ENCODE peak calls at places on chromosomes 5 and 9, in five cellular contexts. One of them, this sample, is unnamed.
A peak's percentile ranks its signal among the peaks of the same experiment; 100 is the strongest.

GRCh38 chr5:80406980-80407734 is 707 bp upstream of the ZFYVE16 start:
- DNase-seq in SJSA1: no peak
- DNase-seq in heart right ventricle: peak; percentile 21
- DNase-seq in spleen: peak; percentile 79
- DNase-seq in mesendoderm: no peak
- DNase-seq in this sample: peak; percentile 26

GRCh38 chr9:70832487-70832886 is 288.9 kb downstream of the TRPM3 start:
- DNase-seq in mesendoderm: no peak
- DNase-seq in spleen: no peak
- DNase-seq in heart right ventricle: no peak
- DNase-seq in SJSA1: no peak
- DNase-seq in this sample: no peak

GRCh38 chr9:72149231-72149975 is at the start of gene GDA:
- DNase-seq in SJSA1: no peak
- DNase-seq in heart right ventricle: no peak
- DNase-seq in mesendoderm: peak; percentile 46
- DNase-seq in spleen: no peak
- DNase-seq in this sample: no peak

GRCh38 chr5:173326501-173326960 is 1.7 kb downstream of the STC2 start:
- DNase-seq in mesendoderm: peak; percentile 31
- DNase-seq in SJSA1: peak; percentile 94
- DNase-seq in heart right ventricle: no peak
- DNase-seq in spleen: peak; percentile 44
- DNase-seq in this sample: peak; percentile 52

GRCh38 chr5:27353540-27353939 is 315.2 kb upstream of the CDH9 start:
- DNase-seq in heart right ventricle: no peak
- DNase-seq in spleen: no peak
- DNase-seq in SJSA1: no peak
- DNase-seq in mesendoderm: no peak
- DNase-seq in this sample: no peak

GRCh38 chr5:132779961-132780360 is 2.9 kb upstream of the SEPTIN8 start:
- DNase-seq in spleen: no peak
- DNase-seq in SJSA1: no peak
- DNase-seq in heart right ventricle: no peak
- DNase-seq in mesendoderm: no peak
- DNase-seq in this sample: no peak

GRCh38 chr5:124867064-124867707 is 120.7 kb upstream of the ZNF608 start:
- DNase-seq in SJSA1: no peak
- DNase-seq in mesendoderm: peak; percentile 21
- DNase-seq in spleen: no peak
- DNase-seq in heart right ventricle: no peak
- DNase-seq in this sample: peak; percentile 64

GRCh38 chr9:76866689-76867088 is 39.2 kb downstream of the PRUNE2 start:
- DNase-seq in heart right ventricle: no peak
- DNase-seq in mesendoderm: peak; percentile 36
- DNase-seq in spleen: no peak
- DNase-seq in SJSA1: peak; percentile 78
- DNase-seq in this sample: peak; percentile 84

GRCh38 chr5:142924135-142924883 is 154.1 kb downstream of the ARHGAP26 start:
- DNase-seq in mesendoderm: no peak
- DNase-seq in SJSA1: no peak
- DNase-seq in heart right ventricle: no peak
- DNase-seq in spleen: no peak
- DNase-seq in this sample: no peak

GRCh38 chr9:18710089-18710488 is 236.1 kb downstream of the ADAMTSL1 start:
- DNase-seq in spleen: no peak
- DNase-seq in SJSA1: no peak
- DNase-seq in heart right ventricle: no peak
- DNase-seq in mesendoderm: peak; percentile 27
- DNase-seq in this sample: peak; percentile 52

GRCh38 chr5:83564069-83564749 is 92.7 kb downstream of the VCAN start:
- DNase-seq in SJSA1: no peak
- DNase-seq in mesendoderm: peak; percentile 42
- DNase-seq in heart right ventricle: no peak
- DNase-seq in spleen: no peak
- DNase-seq in this sample: no peak

GRCh38 chr9:109972026-109973005 is 192.3 kb downstream of the PALM2AKAP2 start:
- DNase-seq in SJSA1: no peak
- DNase-seq in mesendoderm: peak; percentile 10
- DNase-seq in heart right ventricle: no peak
- DNase-seq in spleen: no peak
- DNase-seq in this sample: no peak

GRCh38 chr9:133103183-133103986 is 17.7 kb downstream of the RALGDS start:
- DNase-seq in mesendoderm: no peak
- DNase-seq in heart right ventricle: peak; percentile 78
- DNase-seq in SJSA1: peak; percentile 71
- DNase-seq in spleen: peak; percentile 92
- DNase-seq in this sample: no peak

GRCh38 chr5:33852327-33852726 is 39.5 kb downstream of the ADAMTS12 start:
- DNase-seq in mesendoderm: no peak
- DNase-seq in SJSA1: no peak
- DNase-seq in spleen: no peak
- DNase-seq in heart right ventricle: no peak
- DNase-seq in this sample: no peak

GRCh38 chr9:85136978-85137377 is 467.4 kb downstream of the NTRK2 start:
- DNase-seq in spleen: no peak
- DNase-seq in SJSA1: no peak
- DNase-seq in heart right ventricle: no peak
- DNase-seq in mesendoderm: no peak
- DNase-seq in this sample: no peak

GRCh38 chr5:170178814-170179213 is 54.0 kb upstream of the C5orf58 start:
- DNase-seq in SJSA1: no peak
- DNase-seq in spleen: no peak
- DNase-seq in mesendoderm: no peak
- DNase-seq in heart right ventricle: no peak
- DNase-seq in this sample: no peak

GRCh38 chr9:121498487-121499176 is 1.0 kb downstream of the GGTA1 start:
- DNase-seq in mesendoderm: peak; percentile 18
- DNase-seq in heart right ventricle: peak; percentile 43
- DNase-seq in spleen: peak; percentile 78
- DNase-seq in SJSA1: no peak
- DNase-seq in this sample: peak; percentile 8

GRCh38 chr9:89766981-89767380 is 162.2 kb downstream of the GADD45G start:
- DNase-seq in SJSA1: no peak
- DNase-seq in mesendoderm: no peak
- DNase-seq in heart right ventricle: no peak
- DNase-seq in spleen: no peak
- DNase-seq in this sample: no peak

GRCh38 chr5:147508711-147509040 is 1.2 kb downstream of the DPYSL3 start:
- DNase-seq in mesendoderm: no peak
- DNase-seq in heart right ventricle: no peak
- DNase-seq in SJSA1: no peak
- DNase-seq in spleen: no peak
- DNase-seq in this sample: no peak
- H3K4me3 ChIP-seq in mesendoderm: peak overlapping the region; percentile 70
- H3K4me3 ChIP-seq in heart right ventricle: peak overlapping the region; percentile 86
- H3K4me3 ChIP-seq in SJSA1: peak overlapping the region; percentile 60
- H3K4me3 ChIP-seq in spleen: peak overlapping the region; percentile 45
- H3K4me3 ChIP-seq in this sample: peak overlapping the region; percentile 63

GRCh38 chr5:45694255-45694834 is 1.8 kb downstream of the HCN1 start:
- DNase-seq in mesendoderm: no peak
- DNase-seq in SJSA1: no peak
- DNase-seq in heart right ventricle: no peak
- DNase-seq in spleen: no peak
- DNase-seq in this sample: no peak
- H3K4me3 ChIP-seq in mesendoderm: no peak overlapping the region
- H3K4me3 ChIP-seq in SJSA1: no peak overlapping the region
- H3K4me3 ChIP-seq in heart right ventricle: no peak overlapping the region
- H3K4me3 ChIP-seq in spleen: no peak overlapping the region
- H3K4me3 ChIP-seq in this sample: no peak overlapping the region

GRCh38 chr5:139481122-139481533 is 1.4 kb downstream of the STING1 start:
- DNase-seq in SJSA1: no peak
- DNase-seq in mesendoderm: no peak
- DNase-seq in heart right ventricle: peak; percentile 49
- DNase-seq in spleen: peak; percentile 78
- DNase-seq in this sample: no peak
- H3K4me3 ChIP-seq in SJSA1: peak overlapping the region; percentile 40
- H3K4me3 ChIP-seq in mesendoderm: no peak overlapping the region
- H3K4me3 ChIP-seq in heart right ventricle: peak overlapping the region; percentile 58
- H3K4me3 ChIP-seq in spleen: peak overlapping the region; percentile 51
- H3K4me3 ChIP-seq in this sample: peak overlapping the region; percentile 60

DNA sequence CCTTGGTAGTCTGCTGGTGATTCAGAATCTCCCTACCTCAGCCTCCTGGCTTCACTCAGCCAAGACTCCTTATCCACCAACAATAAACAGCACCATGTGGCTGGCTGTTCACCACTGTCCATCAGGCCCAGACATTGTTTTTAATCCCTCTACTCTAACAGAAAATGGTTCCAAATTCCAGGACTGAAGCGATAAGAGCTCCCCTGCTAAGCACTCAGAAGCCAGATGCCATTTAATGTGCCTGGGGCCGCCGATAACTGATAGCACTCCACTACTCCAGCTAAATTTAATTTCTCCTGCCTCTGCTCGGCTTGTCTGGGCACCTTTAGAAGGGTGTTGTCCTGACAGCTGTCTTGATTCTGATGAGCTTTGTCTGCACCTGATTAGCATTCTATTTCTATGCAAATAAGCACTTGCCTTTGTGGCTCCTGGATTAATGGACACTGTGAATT is 47.1 kb downstream of the ZNF622 start:
- DNase-seq in heart right ventricle: peak; percentile 24
- DNase-seq in mesendoderm: peak; percentile 73
- DNase-seq in spleen: no peak
- DNase-seq in SJSA1: no peak
- DNase-seq in this sample: no peak
- H3K4me3 ChIP-seq in heart right ventricle: no peak overlapping the region
- H3K4me3 ChIP-seq in mesendoderm: no peak overlapping the region
- H3K4me3 ChIP-seq in spleen: no peak overlapping the region
- H3K4me3 ChIP-seq in SJSA1: no peak overlapping the region
- H3K4me3 ChIP-seq in this sample: no peak overlapping the region

DNA sequence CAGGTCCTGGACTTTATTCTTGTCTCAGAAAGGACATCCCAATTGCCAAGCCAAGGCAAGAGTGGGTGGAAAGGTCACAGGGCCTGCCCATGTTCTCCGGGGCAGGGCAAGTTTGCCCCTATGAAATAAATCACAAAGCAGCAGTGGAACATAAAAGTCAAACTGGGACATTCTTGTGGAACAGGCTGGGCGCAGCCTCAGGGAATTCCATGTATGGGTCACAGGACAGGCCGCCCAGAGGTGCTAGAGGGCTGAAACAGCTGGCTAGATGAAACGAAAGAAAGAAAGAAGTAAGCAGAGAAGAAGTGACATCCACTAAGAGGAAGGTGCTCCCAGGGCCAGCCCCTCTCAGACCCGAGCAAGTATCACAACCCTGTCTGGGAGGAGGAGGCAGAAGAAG is 219.1 kb upstream of the NFIL3 start:
- DNase-seq in SJSA1: no peak
- DNase-seq in spleen: no peak
- DNase-seq in mesendoderm: no peak
- DNase-seq in heart right ventricle: no peak
- DNase-seq in this sample: no peak
- H3K4me3 ChIP-seq in SJSA1: no peak overlapping the region
- H3K4me3 ChIP-seq in spleen: no peak overlapping the region
- H3K4me3 ChIP-seq in mesendoderm: no peak overlapping the region
- H3K4me3 ChIP-seq in heart right ventricle: no peak overlapping the region
- H3K4me3 ChIP-seq in this sample: no peak overlapping the region

GRCh38 chr9:35673998-35674361 is 252 bp downstream of the CA9 start:
- DNase-seq in heart right ventricle: no peak
- DNase-seq in mesendoderm: no peak
- DNase-seq in SJSA1: no peak
- DNase-seq in spleen: no peak
- DNase-seq in this sample: no peak
- H3K4me3 ChIP-seq in heart right ventricle: no peak overlapping the region
- H3K4me3 ChIP-seq in mesendoderm: no peak overlapping the region
- H3K4me3 ChIP-seq in SJSA1: no peak overlapping the region
- H3K4me3 ChIP-seq in spleen: no peak overlapping the region
- H3K4me3 ChIP-seq in this sample: peak overlapping the region; percentile 44

DNA sequence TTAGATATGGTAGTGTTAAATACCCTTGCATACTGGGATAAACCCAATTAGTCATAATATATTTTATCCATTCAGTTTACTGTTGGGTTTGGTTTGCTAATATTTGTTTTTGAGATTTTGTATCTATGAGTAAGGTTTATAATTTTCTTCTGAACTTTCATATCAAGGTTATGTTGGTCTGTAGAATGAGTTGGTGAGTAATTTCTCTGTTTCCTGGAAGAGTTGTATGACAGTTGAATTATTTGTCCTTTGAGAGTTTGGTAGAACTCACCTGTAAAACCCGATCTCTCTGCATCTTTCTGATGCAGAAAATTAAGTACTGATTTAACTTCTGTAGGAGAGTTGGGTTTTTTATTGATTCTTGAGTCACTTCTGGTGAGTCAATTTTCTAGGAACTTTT is 20.4 kb downstream of the DDX4 start:
- DNase-seq in spleen: no peak
- DNase-seq in SJSA1: no peak
- DNase-seq in heart right ventricle: no peak
- DNase-seq in mesendoderm: no peak
- DNase-seq in this sample: no peak
- H3K4me3 ChIP-seq in spleen: no peak overlapping the region
- H3K4me3 ChIP-seq in SJSA1: no peak overlapping the region
- H3K4me3 ChIP-seq in heart right ventricle: no peak overlapping the region
- H3K4me3 ChIP-seq in mesendoderm: no peak overlapping the region
- H3K4me3 ChIP-seq in this sample: no peak overlapping the region

GRCh38 chr5:148829734-148830133 is 3.3 kb downstream of the ADRB2 start:
- DNase-seq in mesendoderm: no peak
- DNase-seq in spleen: no peak
- DNase-seq in heart right ventricle: peak; percentile 24
- DNase-seq in SJSA1: no peak
- DNase-seq in this sample: no peak
- H3K4me3 ChIP-seq in mesendoderm: no peak overlapping the region
- H3K4me3 ChIP-seq in spleen: peak overlapping the region; percentile 63
- H3K4me3 ChIP-seq in heart right ventricle: peak overlapping the region; percentile 76
- H3K4me3 ChIP-seq in SJSA1: peak overlapping the region; percentile 47
- H3K4me3 ChIP-seq in this sample: no peak overlapping the region

GRCh38 chr9:94734054-94734754 is 7.7 kb downstream of the AOPEP start:
- DNase-seq in mesendoderm: no peak
- DNase-seq in heart right ventricle: no peak
- DNase-seq in SJSA1: no peak
- DNase-seq in spleen: no peak
- DNase-seq in this sample: no peak
- H3K4me3 ChIP-seq in mesendoderm: no peak overlapping the region
- H3K4me3 ChIP-seq in heart right ventricle: no peak overlapping the region
- H3K4me3 ChIP-seq in SJSA1: no peak overlapping the region
- H3K4me3 ChIP-seq in spleen: no peak overlapping the region
- H3K4me3 ChIP-seq in this sample: no peak overlapping the region